ENCODE peak calls at places on chromosomes 12 and 14, in eight cellular contexts. L is stomach, Y is esophagus muscularis mucosa, D is ovary, O is H1, P is A549, E is sigmoid colon, I is transverse colon. U is an unnamed sample.

GRCh38 chr12:128840862-128841468 is 12.3 kb upstream of the GLT1D1 start:
- DNase-seq in L (no peak), Y (no peak), D (no peak), O (no peak), P (no peak), E (peak), I (no peak), U (no peak)

GRCh38 chr14:90114554-90114953 is 52.8 kb downstream of the KCNK13 start:
- DNase-seq in L (no peak), Y (no peak), D (no peak), O (no peak), P (peak), E (no peak), I (no peak), U (no peak)

GRCh38 chr12:132646850-132647249 is 28.3 kb downstream of the P2RX2 start:
- DNase-seq in L (no peak), Y (no peak), D (no peak), O (no peak), P (no peak), E (no peak), I (no peak), U (no peak)

GRCh38 chr12:114885501-114885900 is 201.5 kb upstream of the TBX3 start:
- DNase-seq in L (no peak), Y (no peak), D (no peak), O (no peak), P (no peak), E (no peak), I (no peak), U (no peak)

GRCh38 chr12:25705256-25705655 is 152.2 kb upstream of the LMNTD1 start:
- DNase-seq in L (no peak), Y (no peak), D (no peak), O (no peak), P (no peak), E (no peak), I (no peak), U (no peak)

GRCh38 chr12:84874125-84874824 is 38.3 kb downstream of the SLC6A15 start:
- DNase-seq in L (no peak), Y (no peak), D (no peak), O (no peak), P (peak), E (no peak), I (no peak), U (peak)

GRCh38 chr12:116492703-116493324 is 66.4 kb upstream of the MAP1LC3B2 start:
- DNase-seq in L (no peak), Y (no peak), D (no peak), O (no peak), P (peak), E (no peak), I (no peak), U (no peak)

GRCh38 chr12:126069549-126070165 is 1004.4 kb downstream of the AACS start:
- DNase-seq in L (peak), Y (no peak), D (no peak), O (peak), P (peak), E (no peak), I (peak), U (no peak)

GRCh38 chr14:89171628-89172027 is 245.4 kb downstream of the FOXN3 start:
- DNase-seq in L (no peak), Y (no peak), D (no peak), O (no peak), P (no peak), E (no peak), I (no peak), U (no peak)

GRCh38 chr12:89474615-89475014 is 50.0 kb downstream of the GALNT4 start:
- DNase-seq in L (no peak), Y (no peak), D (no peak), O (no peak), P (no peak), E (no peak), I (no peak), U (no peak)

GRCh38 chr12:16359512-16360491 is 12.4 kb downstream of the MGST1 start:
- DNase-seq in L (peak), Y (no peak), D (no peak), O (peak), P (peak), E (peak), I (peak), U (peak)

GRCh38 chr14:73424453-73424852 is 33.9 kb downstream of the NUMB start:
- DNase-seq in L (no peak), Y (no peak), D (no peak), O (no peak), P (no peak), E (no peak), I (no peak), U (no peak)

GRCh38 chr12:1805441-1806081 is 14.8 kb upstream of the LRTM2 start:
- DNase-seq in L (no peak), Y (no peak), D (peak), O (no peak), P (no peak), E (peak), I (no peak), U (no peak)

GRCh38 chr14:35973770-35974169 is 147.6 kb downstream of the BRMS1L start:
- DNase-seq in L (no peak), Y (no peak), D (no peak), O (no peak), P (no peak), E (no peak), I (no peak), U (no peak)

GRCh38 chr12:57085999-57086950 is 2.6 kb upstream of the NAB2 start:
- DNase-seq in L (peak), Y (no peak), D (peak), O (peak), P (peak), E (peak), I (peak), U (peak)

GRCh38 chr12:88562151-88562550 is 18.1 kb downstream of the KITLG start:
- DNase-seq in L (no peak), Y (no peak), D (no peak), O (no peak), P (no peak), E (no peak), I (no peak), U (no peak)

GRCh38 chr12:109948382-109948781 is 47.8 kb downstream of the GIT2 start:
- DNase-seq in L (no peak), Y (no peak), D (no peak), O (no peak), P (no peak), E (no peak), I (no peak), U (no peak)

GRCh38 chr12:24084800-24085199 is 135.3 kb upstream of the SOX5 start:
- DNase-seq in L (no peak), Y (no peak), D (no peak), O (no peak), P (no peak), E (no peak), I (no peak), U (no peak)

GRCh38 chr12:47235258-47236040 is 155.7 kb upstream of the AMIGO2 start:
- DNase-seq in L (no peak), Y (no peak), D (no peak), O (no peak), P (no peak), E (no peak), I (no peak), U (no peak)

GRCh38 chr14:89007906-89008305 is 183.5 kb downstream of the TTC8 start:
- DNase-seq in L (no peak), Y (no peak), D (no peak), O (no peak), P (no peak), E (no peak), I (no peak), U (no peak)

GRCh38 chr12:58395056-58395455 is 453.7 kb downstream of the ATP23 start:
- DNase-seq in L (no peak), Y (no peak), D (no peak), O (no peak), P (no peak), E (no peak), I (no peak), U (no peak)

GRCh38 chr12:113298861-113299545 is 35.9 kb downstream of the SLC8B1 start:
- DNase-seq in L (no peak), Y (no peak), D (peak), O (no peak), P (no peak), E (no peak), I (no peak), U (peak)

GRCh38 chr12:47734725-47735480 is 9.6 kb upstream of the ENDOU start:
- DNase-seq in L (no peak), Y (no peak), D (peak), O (peak), P (no peak), E (no peak), I (no peak), U (no peak)

GRCh38 chr14:92480856-92481255 is 32.7 kb upstream of the RIN3 start:
- DNase-seq in L (no peak), Y (no peak), D (no peak), O (peak), P (no peak), E (no peak), I (peak), U (no peak)

GRCh38 chr14:101077511-101078074 is 174.1 kb upstream of the RTL1 start:
- DNase-seq in L (peak), Y (peak), D (no peak), O (no peak), P (no peak), E (peak), I (no peak), U (no peak)

DNA sequence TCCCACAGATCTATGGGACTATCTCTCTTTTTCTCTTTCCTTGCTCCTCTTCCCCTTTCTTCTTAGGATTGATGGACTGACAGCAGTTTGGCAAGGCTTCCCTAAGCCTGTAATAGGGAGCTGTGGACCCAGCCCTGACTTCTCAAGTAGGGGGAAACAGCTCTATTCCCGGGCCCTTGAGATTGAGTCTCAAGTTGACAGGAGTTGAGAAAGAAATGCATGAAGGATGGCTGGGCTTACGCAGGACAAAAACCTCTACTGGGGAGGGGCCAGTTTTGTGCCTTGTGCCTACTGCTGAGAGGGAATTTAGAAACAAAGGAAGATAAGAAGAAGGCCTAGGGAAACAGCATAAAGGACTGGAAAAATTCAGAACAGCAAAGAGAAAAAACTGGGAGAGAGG is 60.3 kb downstream of the SMUG1 start:
- DNase-seq in L (no peak), Y (no peak), D (no peak), O (no peak), P (no peak), E (no peak), I (no peak), U (no peak)
- TF ChIP-seq EP300 in L (no peak), Y (no peak), D (no peak), O (no peak), P (no peak), E (no peak), I (no peak), U (no peak)

DNA sequence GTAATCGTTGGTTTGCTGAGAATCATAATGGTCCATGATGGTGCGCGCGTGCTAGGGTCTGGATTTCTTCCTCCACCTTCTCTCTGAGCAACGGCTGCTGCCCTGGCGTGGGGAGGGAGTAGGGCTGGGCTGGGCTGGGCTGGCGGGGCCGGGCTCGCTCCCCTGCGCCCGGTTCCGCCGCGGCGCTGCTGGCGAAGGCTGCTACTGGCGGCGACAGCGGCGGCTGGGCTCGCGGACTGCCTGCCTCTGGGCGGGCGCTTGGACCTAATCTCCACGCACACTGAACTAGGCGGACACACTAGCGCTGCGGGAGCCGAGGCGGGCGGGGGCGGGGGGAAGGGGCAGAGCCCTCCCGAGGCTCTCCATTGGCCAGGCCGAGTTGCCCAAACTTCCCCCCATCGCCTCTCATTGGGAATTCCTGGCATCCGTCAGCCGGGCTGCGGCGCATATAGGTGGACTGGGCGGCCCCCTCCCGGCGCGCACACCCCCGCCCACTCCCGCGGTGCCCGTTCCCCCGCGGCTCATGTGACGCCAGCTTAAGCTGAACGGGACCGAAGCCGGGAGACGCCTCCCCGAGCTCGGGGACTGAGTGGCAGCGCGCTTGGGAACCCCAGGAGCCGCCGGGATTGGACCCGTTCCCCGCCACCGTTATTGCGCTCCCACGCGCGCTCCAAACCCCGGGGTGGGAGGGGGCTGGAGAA is at the start of gene ACTN1:
- DNase-seq in L (peak), Y (peak), D (peak), O (peak), P (peak), E (peak), I (peak), U (peak)
- TF ChIP-seq POLR2A in L (no peak), Y (peak), D (peak), O (peak), P (peak), E (peak), I (peak), U (peak)

DNA sequence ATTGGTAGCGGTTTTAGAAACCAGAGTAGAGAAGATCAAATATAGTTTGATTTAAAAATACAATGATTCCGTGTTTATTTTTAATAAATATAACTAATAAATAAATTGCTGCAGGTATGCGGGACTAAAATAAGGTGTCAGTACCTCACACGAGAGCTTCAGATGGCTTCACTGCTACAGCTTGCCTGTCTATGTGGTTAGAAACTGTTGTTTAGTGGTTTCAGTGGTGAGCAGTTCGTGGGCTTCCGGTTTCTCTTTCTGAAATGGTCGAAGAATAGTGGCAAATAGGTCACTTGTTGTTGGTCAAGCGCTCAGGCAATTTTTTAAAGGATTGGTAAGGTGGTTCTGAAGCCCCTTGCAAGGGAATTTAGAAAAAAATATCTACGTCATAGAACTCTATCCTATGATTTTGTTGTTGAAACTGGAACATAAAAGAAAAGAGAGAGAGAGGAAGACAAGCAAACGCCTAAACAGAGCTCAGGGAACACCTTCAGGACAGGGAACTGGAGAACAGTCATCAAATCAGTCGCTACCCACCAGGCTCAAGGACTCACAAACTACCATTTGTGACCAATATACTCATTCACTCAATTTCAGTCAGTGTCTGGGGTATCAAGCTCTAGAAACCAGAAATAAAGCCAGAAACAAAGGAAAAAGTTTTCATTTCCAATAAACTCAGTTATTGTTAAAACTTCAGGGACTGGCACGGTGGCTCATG is 31.3 kb downstream of the GABARAPL1 start:
- DNase-seq in L (no peak), Y (no peak), D (no peak), O (no peak), P (no peak), E (no peak), I (peak), U (no peak)
- TF ChIP-seq EP300 in L (no peak), Y (no peak), D (no peak), O (no peak), P (no peak), E (no peak), I (no peak), U (no peak)

GRCh38 chr12:53664191-53664590 is 11.7 kb downstream of the ATP5MC2 start:
- DNase-seq in L (no peak), Y (no peak), D (no peak), O (no peak), P (no peak), E (no peak), I (no peak), U (no peak)

GRCh38 chr12:53659011-53659551 is 16.8 kb downstream of the ATP5MC2 start:
- DNase-seq in L (peak), Y (no peak), D (no peak), O (no peak), P (peak), E (no peak), I (peak), U (peak)

GRCh38 chr12:53660064-53660463 is 15.8 kb downstream of the ATP5MC2 start:
- DNase-seq in L (no peak), Y (no peak), D (peak), O (no peak), P (no peak), E (no peak), I (peak), U (no peak)

GRCh38 chr12:53657041-53657440 is 18.8 kb downstream of the ATP5MC2 start:
- DNase-seq in L (no peak), Y (no peak), D (no peak), O (no peak), P (no peak), E (no peak), I (no peak), U (no peak)

GRCh38 chr12:53659609-53660008 is 16.3 kb downstream of the ATP5MC2 start:
- DNase-seq in L (no peak), Y (no peak), D (no peak), O (no peak), P (no peak), E (no peak), I (no peak), U (no peak)
- TF ChIP-seq POLR2A in L (no peak), Y (no peak), D (no peak), O (no peak), P (no peak), E (no peak), I (no peak), U (no peak)

GRCh38 chr12:122827258-122827657 is 8.0 kb upstream of the HIP1R start:
- DNase-seq in L (no peak), Y (no peak), D (no peak), O (no peak), P (no peak), E (no peak), I (no peak), U (no peak)
- TF ChIP-seq EP300 in L (no peak), Y (no peak), D (no peak), O (no peak), P (no peak), E (no peak), I (no peak), U (no peak)

GRCh38 chr12:124006582-124007170 is 33.7 kb downstream of the ZNF664 start:
- DNase-seq in L (no peak), Y (no peak), D (no peak), O (no peak), P (no peak), E (no peak), I (no peak), U (no peak)
- TF ChIP-seq POLR2A in L (no peak), Y (no peak), D (no peak), O (no peak), P (no peak), E (no peak), I (no peak), U (no peak)